ENCODE peak calls at places on chromosomes 5 and 9, in four cellular contexts. A is left ventricle myocardium inferior, K is GM23338, J is adrenal gland. L is an unnamed sample.

GRCh38 chr5:133814152-133814551 is 154.3 kb downstream of the C5orf15 start:
- DNase-seq in A (no peak), K (no peak), J (no peak), L (no peak)

GRCh38 chr9:71637926-71638325 is 130.4 kb downstream of the CEMIP2 start:
- DNase-seq in A (no peak), K (no peak), J (no peak), L (no peak)

GRCh38 chr9:113620377-113621161 is 157.0 kb downstream of the RGS3 start:
- DNase-seq in K (peak; percentile 76), A (peak; percentile 62), J (peak; percentile 95), L (peak; percentile 91)

GRCh38 chr5:73339711-73340110 is 108.9 kb downstream of the FOXD1 start:
- DNase-seq in K (no peak), A (no peak), J (no peak), L (no peak)

GRCh38 chr5:141960018-141960417 is 2.0 kb upstream of the PCDH12 start:
- DNase-seq in J (no peak), A (no peak), K (peak; percentile 45), L (peak; percentile 27)

GRCh38 chr5:1815881-1816292 is 14.7 kb downstream of the NDUFS6 start:
- DNase-seq in J (no peak), A (no peak), K (no peak), L (no peak)

GRCh38 chr9:91913986-91914385 is 36.0 kb downstream of the ROR2 start:
- DNase-seq in K (no peak), J (no peak), A (no peak), L (no peak)

GRCh38 chr5:148730272-148730954 is 76.1 kb upstream of the HTR4 start:
- DNase-seq in K (no peak), J (peak; percentile 58), A (no peak), L (no peak)

GRCh38 chr9:6184749-6185645 is 30.6 kb upstream of the IL33 start:
- DNase-seq in J (no peak), K (no peak), A (peak; percentile 22), L (peak; percentile 19)

GRCh38 chr5:127038550-127038949 is 8.2 kb upstream of the MARCHF3 start:
- DNase-seq in J (no peak), K (no peak), A (no peak), L (no peak)

GRCh38 chr5:20266068-20266467 is 278.1 kb upstream of the CDH18 start:
- DNase-seq in J (no peak), K (no peak), A (no peak), L (no peak)

GRCh38 chr5:424259-425110 is 18.5 kb upstream of the EXOC3 start:
- DNase-seq in K (no peak), J (peak; percentile 18), A (no peak), L (no peak)

GRCh38 chr5:152063004-152063403 is 138.4 kb upstream of the GLRA1 start:
- DNase-seq in A (no peak), K (no peak), J (no peak), L (no peak)

GRCh38 chr5:107359033-107359915 is 311.5 kb downstream of the EFNA5 start:
- DNase-seq in K (no peak), J (no peak), A (no peak), L (no peak)

GRCh38 chr5:155416765-155417164 is 403.2 kb downstream of the KIF4B start:
- DNase-seq in J (no peak), K (no peak), A (no peak), L (no peak)

GRCh38 chr5:91332267-91333044 is 50.7 kb downstream of the ARRDC3 start:
- DNase-seq in K (no peak), J (no peak), A (no peak), L (peak; percentile 18)

DNA sequence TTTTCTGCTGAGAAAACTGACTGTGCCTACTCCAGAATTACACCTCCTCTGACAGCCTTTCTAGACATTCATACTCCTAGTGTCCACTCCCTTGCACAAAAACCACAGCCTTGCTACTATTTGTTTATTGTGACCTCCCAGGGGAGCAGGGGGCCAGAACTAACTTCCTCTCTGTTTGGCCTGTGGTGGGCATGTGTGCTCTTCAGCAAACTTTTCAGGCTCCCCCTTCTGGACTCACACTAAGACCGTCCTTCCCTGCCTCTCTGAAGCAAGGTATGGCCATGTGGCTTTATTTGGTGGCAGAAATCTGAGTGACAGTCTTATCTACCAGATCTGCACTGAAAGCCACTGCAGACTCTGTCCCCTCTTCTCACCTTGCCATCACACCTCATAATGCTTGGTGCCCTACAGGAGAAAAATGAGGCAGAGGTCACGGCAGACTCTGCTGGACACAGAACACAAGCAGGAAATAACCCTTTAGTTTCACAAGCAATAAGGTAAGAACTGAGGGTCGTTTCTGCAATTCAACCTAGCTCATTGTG is 28.2 kb downstream of the LIFR start:
- DNase-seq in J (no peak), A (no peak), K (no peak), L (no peak)
- TF ChIP-seq CTCF in J (no peak), A (no peak), K (peak; percentile 7), L (no peak)

DNA sequence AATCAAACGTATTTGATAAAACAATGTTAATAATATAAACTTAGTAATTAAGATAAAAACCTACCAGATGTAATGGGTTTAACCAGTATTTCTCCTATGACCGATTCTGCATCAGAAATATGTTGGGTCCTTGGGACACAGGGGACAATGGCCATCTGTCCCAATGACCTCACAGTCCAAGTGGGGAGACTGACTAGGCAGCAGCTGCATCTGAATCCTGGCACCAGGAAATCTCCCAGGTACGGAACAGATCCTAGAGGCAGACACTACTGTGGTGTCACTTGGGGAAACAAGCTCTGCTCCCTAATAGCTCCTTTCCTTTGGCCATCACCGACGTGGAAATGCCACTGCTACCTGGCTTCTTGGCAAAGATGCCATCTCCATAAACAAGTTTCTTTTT is 81.8 kb upstream of the SARDH start:
- DNase-seq in J (no peak), K (no peak), A (no peak), L (no peak)
- H3K27ac ChIP-seq in J (no peak overlapping the region), K (no peak overlapping the region), A (no peak overlapping the region), L (no peak overlapping the region)

GRCh38 chr9:19457694-19458009 is 48.8 kb downstream of the ACER2 start:
- DNase-seq in J (no peak), A (no peak), K (no peak), L (no peak)
- TF ChIP-seq CTCF in J (no peak), A (no peak), K (no peak), L (no peak)

GRCh38 chr9:656918-657583 is 184.4 kb upstream of the DMRT1 start:
- DNase-seq in A (no peak), K (no peak), J (no peak), L (no peak)
- H3K27ac ChIP-seq in A (peak overlapping the region; percentile 83), K (no peak overlapping the region), J (no peak overlapping the region), L (no peak overlapping the region)

DNA sequence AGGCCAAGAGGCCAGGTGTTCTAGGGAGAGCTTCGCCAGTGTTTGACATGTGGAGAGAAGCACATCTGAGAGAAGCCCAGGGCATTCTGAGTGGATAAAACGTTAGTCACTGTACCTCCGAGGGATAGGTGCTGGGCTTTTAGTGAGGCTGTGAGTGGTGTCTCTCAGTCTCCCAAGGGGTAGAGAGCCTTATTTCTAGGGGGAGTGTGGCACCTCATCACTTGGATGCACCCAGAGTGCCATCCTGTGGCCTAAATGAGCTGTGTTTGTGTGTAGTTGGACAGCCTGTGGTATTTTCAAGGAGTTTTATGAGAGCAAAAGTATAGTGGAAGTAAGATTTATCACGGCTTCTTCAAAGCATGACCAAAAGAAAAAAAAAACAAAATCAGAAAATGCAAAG is 1046.9 kb upstream of the WWC1 start:
- DNase-seq in K (peak; percentile 79), J (no peak), A (no peak), L (peak; percentile 34)
- TF ChIP-seq CTCF in K (peak; percentile 73), J (no peak), A (no peak), L (peak; percentile 56)

DNA sequence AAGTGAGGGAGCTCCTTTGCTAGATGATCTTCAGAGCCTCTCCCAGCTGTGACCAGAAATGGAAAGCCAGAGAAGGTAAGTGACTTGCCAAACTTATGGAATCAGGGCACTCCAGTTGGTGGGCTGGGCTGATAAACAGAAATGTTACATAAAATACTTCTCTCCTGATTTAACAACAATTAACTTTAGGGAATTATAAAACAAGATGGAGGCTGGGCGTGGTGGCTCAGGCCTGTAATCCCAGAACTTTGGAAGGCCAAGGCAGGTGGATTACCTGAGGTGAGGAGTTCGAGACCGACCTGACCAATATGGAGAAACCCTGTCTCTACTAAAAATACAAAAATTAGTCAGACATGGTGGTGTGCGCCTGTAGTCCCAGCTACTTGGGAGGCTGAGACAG is 899 bp upstream of the MED10 start:
- DNase-seq in A (no peak), J (peak; percentile 35), K (no peak), L (no peak)
- H3K27ac ChIP-seq in A (peak overlapping the region; percentile 93), J (no peak overlapping the region), K (no peak overlapping the region), L (no peak overlapping the region)

L was measured in hepatocyte.